ENCODE peak calls at places on chromosomes 12 and 14, in nine cellular contexts. V is tibial nerve, P is mucosa of descending colon, G is tibial artery, I is AG10803, N is Peyer's patch, E is kidney epithelial cell, L is thoracic aorta, F is kidney. H is an unnamed sample.

GRCh38 chr14:95388699-95389098 is 69.0 kb upstream of the CLMN start:
- DNase-seq in N (no peak), I (no peak), L (no peak), F (no peak), V (no peak), P (no peak), G (no peak), E (no peak), H (no peak)

GRCh38 chr12:32302218-32302826 is 97.0 kb upstream of the FGD4 start:
- DNase-seq in V (no peak), F (no peak), I (no peak), N (peak; percentile 50), L (no peak), P (peak; percentile 33), E (no peak), G (no peak), H (no peak)

GRCh38 chr14:92605274-92605940 is 91.8 kb downstream of the RIN3 start:
- DNase-seq in E (no peak), G (no peak), I (no peak), F (no peak), N (no peak), V (no peak), L (no peak), P (no peak), H (no peak)

GRCh38 chr12:44848771-44849085 is 27.4 kb downstream of the NELL2 start:
- DNase-seq in I (no peak), F (no peak), P (no peak), G (no peak), E (no peak), N (no peak), L (no peak), V (no peak), H (no peak)

GRCh38 chr14:91163316-91163715 is 49.4 kb downstream of the DGLUCY start:
- DNase-seq in I (no peak), E (no peak), L (no peak), F (no peak), P (no peak), G (no peak), V (no peak), N (no peak), H (no peak)

GRCh38 chr12:62305778-62306177 is 45.6 kb downstream of the USP15 start:
- DNase-seq in N (no peak), L (no peak), V (no peak), P (no peak), I (no peak), F (no peak), E (no peak), G (no peak), H (no peak)

GRCh38 chr14:89121961-89122675 is 294.9 kb downstream of the FOXN3 start:
- DNase-seq in I (no peak), N (no peak), P (no peak), G (no peak), E (no peak), L (no peak), F (no peak), V (no peak), H (peak; percentile 35)

GRCh38 chr14:105168496-105168978 is at the start of gene JAG2:
- DNase-seq in G (no peak), N (peak; percentile 34), L (no peak), E (no peak), I (no peak), V (no peak), P (peak; percentile 68), F (no peak), H (peak; percentile 77)

GRCh38 chr14:22319526-22320352 is 269.3 kb downstream of the DAD1 start:
- DNase-seq in F (no peak), N (peak; percentile 54), G (peak; percentile 70), I (peak; percentile 54), L (peak; percentile 11), E (peak; percentile 32), P (no peak), V (peak; percentile 48), H (peak; percentile 51)

GRCh38 chr14:41521891-41522290 is 84.8 kb upstream of the LRFN5 start:
- DNase-seq in V (no peak), F (no peak), E (no peak), N (no peak), G (no peak), L (no peak), I (no peak), P (no peak), H (no peak)

GRCh38 chr12:53065975-53066593 is 13.1 kb downstream of the SPRYD3 start:
- DNase-seq in F (peak; percentile 92), P (peak; percentile 81), E (no peak), L (no peak), V (no peak), I (peak; percentile 82), G (peak; percentile 80), N (peak; percentile 62), H (peak; percentile 83)

GRCh38 chr14:95705518-95705917 is 8.4 kb downstream of the TCL1A start:
- DNase-seq in N (no peak), E (no peak), L (no peak), I (no peak), V (no peak), F (no peak), G (no peak), P (no peak), H (no peak)

GRCh38 chr14:90559811-90560492 is 163.1 kb downstream of the CALM1 start:
- DNase-seq in F (no peak), N (no peak), L (no peak), G (no peak), V (no peak), I (no peak), P (no peak), E (no peak), H (no peak)

GRCh38 chr14:101506921-101507300 is 54.4 kb upstream of the DIO3 start:
- DNase-seq in L (no peak), N (no peak), F (peak; percentile 61), G (peak; percentile 63), E (no peak), V (peak; percentile 12), P (peak; percentile 21), I (no peak), H (peak; percentile 16)

GRCh38 chr14:69274321-69274720 is 14.4 kb downstream of the GALNT16 start:
- DNase-seq in F (no peak), P (no peak), L (no peak), I (no peak), E (no peak), G (no peak), V (no peak), N (no peak), H (no peak)

GRCh38 chr14:102929349-102930137 is 7.1 kb downstream of the AMN start:
- DNase-seq in P (peak; percentile 64), F (peak; percentile 75), I (no peak), L (no peak), N (no peak), V (no peak), G (no peak), E (no peak), H (no peak)

GRCh38 chr14:94307410-94307992 is 14.4 kb upstream of the SERPINA10 start:
- DNase-seq in V (no peak), N (no peak), E (no peak), I (no peak), P (no peak), L (no peak), F (no peak), G (no peak), H (no peak)
- TF ChIP-seq CTCF in V (no peak), N (peak; percentile 40), E (peak; percentile 3), I (peak; percentile 25), P (no peak), L (no peak), F (no peak), G (no peak), H (peak; percentile 72)

GRCh38 chr12:70849265-70849960 is 71.1 kb downstream of the PTPRR start:
- DNase-seq in V (no peak), N (no peak), F (no peak), I (peak; percentile 40), E (no peak), P (no peak), L (no peak), G (no peak), H (no peak)
- TF ChIP-seq CTCF in V (peak; percentile 23), N (peak; percentile 65), F (no peak), I (peak; percentile 60), E (peak; percentile 36), P (peak; percentile 15), L (peak; percentile 33), G (peak; percentile 48), H (no peak)

GRCh38 chr12:64672925-64673409 is 62.7 kb downstream of the RASSF3 start:
- DNase-seq in E (no peak), I (peak; percentile 43), L (no peak), N (peak; percentile 52), F (peak; percentile 85), P (peak; percentile 88), V (no peak), G (no peak), H (peak; percentile 31)

GRCh38 chr12:64671682-64672081 is 61.4 kb downstream of the RASSF3 start:
- DNase-seq in V (no peak), P (no peak), F (no peak), E (no peak), I (no peak), N (no peak), G (no peak), L (no peak), H (no peak)

GRCh38 chr12:64669270-64669842 is 59.1 kb downstream of the RASSF3 start:
- DNase-seq in L (no peak), V (no peak), N (peak; percentile 61), F (peak; percentile 90), P (peak; percentile 68), I (no peak), E (no peak), G (no peak), H (peak; percentile 34)

GRCh38 chr12:64670856-64671639 is 60.8 kb downstream of the RASSF3 start:
- DNase-seq in L (no peak), F (no peak), I (peak; percentile 60), N (peak; percentile 12), E (peak; percentile 50), G (no peak), V (no peak), P (no peak), H (no peak)

DNA sequence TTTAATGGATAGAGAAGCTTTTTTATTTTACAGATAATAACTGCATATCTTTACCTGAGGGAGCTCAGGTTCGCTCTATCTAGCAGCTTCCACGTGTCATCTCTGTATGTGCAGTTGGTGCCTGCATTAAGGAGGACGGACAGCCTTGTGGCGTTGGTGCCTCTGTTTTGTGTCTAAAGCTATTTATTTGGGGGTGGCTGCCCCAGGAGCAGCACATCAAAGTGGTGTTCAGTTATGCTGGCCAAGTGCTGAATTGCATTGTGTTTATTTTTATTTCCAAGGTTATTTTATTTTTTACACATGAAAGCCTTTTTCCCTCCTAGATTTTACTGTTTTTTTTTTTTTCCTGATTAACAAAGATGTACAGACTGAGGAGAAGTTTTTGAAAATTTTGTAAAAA is 59.7 kb downstream of the RASSF3 start:
- DNase-seq in N (peak; percentile 17), F (no peak), G (no peak), V (no peak), I (no peak), L (no peak), E (no peak), P (no peak), H (no peak)
- TF ChIP-seq CTCF in N (no peak), F (no peak), G (no peak), V (no peak), I (no peak), L (no peak), E (no peak), P (no peak), H (no peak)

DNA sequence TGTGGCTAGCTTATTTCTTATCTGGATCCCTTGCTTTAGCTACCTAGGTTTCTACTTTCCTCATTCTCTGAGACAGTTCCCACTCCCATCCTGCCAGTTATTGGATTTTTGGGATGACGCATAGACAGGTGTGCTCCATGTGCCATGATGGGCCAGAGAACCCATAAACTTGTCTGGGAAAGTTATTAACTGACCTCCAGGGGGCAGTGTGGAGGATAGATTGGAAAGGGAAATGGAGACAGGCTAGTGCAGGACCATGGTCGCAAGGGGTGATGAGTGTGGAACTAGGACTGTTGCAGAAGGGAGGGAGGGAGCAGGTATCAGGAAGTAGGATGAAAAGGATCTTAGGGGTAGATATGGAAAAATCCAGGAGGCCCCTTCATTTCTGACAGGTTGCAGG is 80.3 kb downstream of the ESRRB start:
- DNase-seq in V (no peak), P (no peak), F (no peak), G (no peak), L (no peak), E (no peak), I (peak; percentile 16), N (no peak), H (peak; percentile 38)
- TF ChIP-seq CTCF in V (peak; percentile 14), P (no peak), F (peak; percentile 40), G (peak; percentile 13), L (no peak), E (peak; percentile 24), I (peak; percentile 53), N (no peak), H (peak; percentile 68)

H was measured in glutamatergic neuron.